ENCODE peak calls at places on chromosomes 4 and X, in eight cellular contexts. One of them, this sample, is unnamed.

GRCh38 chr4:13983189-13983790 is 355.8 kb upstream of the BOD1L1 start:
- DNase-seq in NB4: no peak
- DNase-seq in HepG2: peak; percentile 9
- DNase-seq in K562: no peak
- DNase-seq in GM12878: no peak
- DNase-seq in H1: no peak
- DNase-seq in endothelial cell of umbilical vein: no peak
- DNase-seq in HCT116: no peak
- DNase-seq in this sample: no peak

GRCh38 chr4:140153419-140153743 is 603 bp downstream of the MAML3 start:
- DNase-seq in NB4: no peak
- DNase-seq in endothelial cell of umbilical vein: no peak
- DNase-seq in HCT116: no peak
- DNase-seq in K562: no peak
- DNase-seq in H1: no peak
- DNase-seq in GM12878: no peak
- DNase-seq in HepG2: no peak
- DNase-seq in this sample: no peak

GRCh38 chrX:37378399-37378798 is 29.2 kb downstream of the PRRG1 start:
- DNase-seq in H1: no peak
- DNase-seq in endothelial cell of umbilical vein: peak; percentile 64
- DNase-seq in GM12878: no peak
- DNase-seq in HepG2: no peak
- DNase-seq in HCT116: no peak
- DNase-seq in K562: no peak
- DNase-seq in NB4: no peak
- DNase-seq in this sample: no peak

GRCh38 chr4:10704050-10704810 is 19.7 kb upstream of the CLNK start:
- DNase-seq in NB4: no peak
- DNase-seq in HepG2: no peak
- DNase-seq in GM12878: no peak
- DNase-seq in K562: no peak
- DNase-seq in HCT116: no peak
- DNase-seq in H1: no peak
- DNase-seq in endothelial cell of umbilical vein: no peak
- DNase-seq in this sample: no peak

GRCh38 chr4:3875466-3875865 is 109.3 kb downstream of the ADRA2C start:
- DNase-seq in HepG2: no peak
- DNase-seq in K562: no peak
- DNase-seq in HCT116: no peak
- DNase-seq in NB4: no peak
- DNase-seq in GM12878: no peak
- DNase-seq in endothelial cell of umbilical vein: no peak
- DNase-seq in H1: no peak
- DNase-seq in this sample: no peak

GRCh38 chr4:2076908-2077534 is 17.9 kb downstream of the NAT8L start:
- DNase-seq in K562: no peak
- DNase-seq in H1: no peak
- DNase-seq in HepG2: peak; percentile 74
- DNase-seq in NB4: no peak
- DNase-seq in HCT116: no peak
- DNase-seq in GM12878: no peak
- DNase-seq in endothelial cell of umbilical vein: no peak
- DNase-seq in this sample: no peak

GRCh38 chrX:130523460-130524394 is 121.9 kb downstream of the RBMX2 start:
- DNase-seq in GM12878: no peak
- DNase-seq in HepG2: no peak
- DNase-seq in endothelial cell of umbilical vein: peak; percentile 15
- DNase-seq in NB4: peak; percentile 10
- DNase-seq in K562: peak; percentile 78
- DNase-seq in HCT116: no peak
- DNase-seq in H1: no peak
- DNase-seq in this sample: no peak

GRCh38 chr4:168993724-168994510 is 16.1 kb downstream of the CBR4 start:
- DNase-seq in NB4: peak; percentile 9
- DNase-seq in HCT116: no peak
- DNase-seq in H1: no peak
- DNase-seq in GM12878: no peak
- DNase-seq in K562: no peak
- DNase-seq in endothelial cell of umbilical vein: no peak
- DNase-seq in HepG2: no peak
- DNase-seq in this sample: no peak

GRCh38 chrX:73850124-73851013 is 287.4 kb downstream of the CHIC1 start:
- DNase-seq in HCT116: peak; percentile 7
- DNase-seq in K562: peak; percentile 13
- DNase-seq in HepG2: peak; percentile 1
- DNase-seq in NB4: peak; percentile 28
- DNase-seq in GM12878: peak; percentile 62
- DNase-seq in H1: no peak
- DNase-seq in endothelial cell of umbilical vein: peak; percentile 11
- DNase-seq in this sample: peak; percentile 53

GRCh38 chr4:109730294-109731051 is 603 bp upstream of the PLA2G12A start:
- DNase-seq in GM12878: peak; percentile 13
- DNase-seq in NB4: no peak
- DNase-seq in HepG2: no peak
- DNase-seq in H1: peak; percentile 17
- DNase-seq in endothelial cell of umbilical vein: peak; percentile 75
- DNase-seq in K562: peak; percentile 15
- DNase-seq in HCT116: no peak
- DNase-seq in this sample: peak; percentile 25

GRCh38 chrX:2566044-2566443 is 65.3 kb upstream of the DHRSX start:
- DNase-seq in GM12878: no peak
- DNase-seq in NB4: no peak
- DNase-seq in endothelial cell of umbilical vein: no peak
- DNase-seq in K562: no peak
- DNase-seq in HCT116: no peak
- DNase-seq in H1: no peak
- DNase-seq in HepG2: no peak
- DNase-seq in this sample: no peak

GRCh38 chr4:6674500-6675149 is 19.1 kb upstream of the S100P start:
- DNase-seq in GM12878: peak; percentile 45
- DNase-seq in H1: no peak
- DNase-seq in K562: peak; percentile 37
- DNase-seq in NB4: peak; percentile 82
- DNase-seq in HCT116: peak; percentile 63
- DNase-seq in HepG2: peak; percentile 60
- DNase-seq in endothelial cell of umbilical vein: peak; percentile 48
- DNase-seq in this sample: peak; percentile 66

GRCh38 chr4:66357316-66357715 is 687.0 kb upstream of the EPHA5 start:
- DNase-seq in NB4: no peak
- DNase-seq in H1: no peak
- DNase-seq in endothelial cell of umbilical vein: no peak
- DNase-seq in GM12878: no peak
- DNase-seq in K562: no peak
- DNase-seq in HepG2: no peak
- DNase-seq in HCT116: no peak
- DNase-seq in this sample: no peak

GRCh38 chr4:3708103-3708510 is 58.1 kb upstream of the ADRA2C start:
- DNase-seq in GM12878: no peak
- DNase-seq in K562: no peak
- DNase-seq in HepG2: no peak
- DNase-seq in endothelial cell of umbilical vein: no peak
- DNase-seq in NB4: peak; percentile 88
- DNase-seq in HCT116: no peak
- DNase-seq in H1: no peak
- DNase-seq in this sample: no peak

GRCh38 chr4:21697583-21697982 is 251.0 kb downstream of the KCNIP4 start:
- DNase-seq in H1: peak; percentile 50
- DNase-seq in HepG2: no peak
- DNase-seq in endothelial cell of umbilical vein: no peak
- DNase-seq in K562: no peak
- DNase-seq in NB4: no peak
- DNase-seq in HCT116: peak; percentile 3
- DNase-seq in GM12878: no peak
- DNase-seq in this sample: no peak

GRCh38 chrX:34341814-34342213 is 209.7 kb upstream of the FAM47A start:
- DNase-seq in NB4: no peak
- DNase-seq in GM12878: no peak
- DNase-seq in HepG2: no peak
- DNase-seq in H1: no peak
- DNase-seq in HCT116: no peak
- DNase-seq in endothelial cell of umbilical vein: no peak
- DNase-seq in K562: no peak
- DNase-seq in this sample: no peak

GRCh38 chrX:34338046-34338445 is 205.9 kb upstream of the FAM47A start:
- DNase-seq in HepG2: no peak
- DNase-seq in K562: no peak
- DNase-seq in H1: no peak
- DNase-seq in GM12878: no peak
- DNase-seq in HCT116: no peak
- DNase-seq in NB4: no peak
- DNase-seq in endothelial cell of umbilical vein: no peak
- DNase-seq in this sample: no peak

GRCh38 chrX:34343001-34343400 is 210.9 kb upstream of the FAM47A start:
- DNase-seq in NB4: no peak
- DNase-seq in K562: no peak
- DNase-seq in GM12878: no peak
- DNase-seq in endothelial cell of umbilical vein: no peak
- DNase-seq in HepG2: no peak
- DNase-seq in HCT116: no peak
- DNase-seq in H1: no peak
- DNase-seq in this sample: no peak

GRCh38 chrX:34341258-34341657 is 209.1 kb upstream of the FAM47A start:
- DNase-seq in NB4: peak; percentile 5
- DNase-seq in H1: no peak
- DNase-seq in endothelial cell of umbilical vein: peak; percentile 21
- DNase-seq in HepG2: no peak
- DNase-seq in GM12878: no peak
- DNase-seq in K562: no peak
- DNase-seq in HCT116: no peak
- DNase-seq in this sample: no peak
- TF ChIP-seq MAX in NB4: no peak
- TF ChIP-seq MAX in H1: no peak
- TF ChIP-seq MAX in endothelial cell of umbilical vein: no peak
- TF ChIP-seq MAX in HepG2: no peak
- TF ChIP-seq MAX in GM12878: no peak
- TF ChIP-seq MAX in K562: no peak
- TF ChIP-seq MAX in HCT116: no peak
- TF ChIP-seq MAX in this sample: no peak

DNA sequence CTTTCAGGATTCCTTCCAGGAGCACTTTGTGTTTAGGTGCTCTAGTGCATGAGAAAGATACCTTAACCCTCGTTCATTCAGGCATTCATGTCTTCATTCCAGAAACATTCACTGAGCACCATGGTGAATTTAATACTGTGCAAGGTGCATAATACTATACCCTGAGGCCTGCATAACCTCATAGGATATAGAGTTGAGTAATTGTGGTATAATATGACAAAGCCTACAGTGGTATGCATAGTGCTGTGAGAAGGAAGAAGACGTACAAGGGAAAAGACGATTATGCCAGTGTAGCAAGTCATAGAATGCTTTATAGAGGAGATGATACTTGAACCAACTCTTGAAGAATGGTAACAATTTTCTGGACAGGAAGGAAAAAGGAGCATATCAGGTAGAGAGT is 34.3 kb downstream of the MTM1 start:
- DNase-seq in endothelial cell of umbilical vein: no peak
- DNase-seq in HCT116: no peak
- DNase-seq in K562: no peak
- DNase-seq in GM12878: no peak
- DNase-seq in NB4: no peak
- DNase-seq in HepG2: no peak
- DNase-seq in H1: no peak
- DNase-seq in this sample: no peak
- TF ChIP-seq POLR2A in endothelial cell of umbilical vein: no peak
- TF ChIP-seq POLR2A in HCT116: no peak
- TF ChIP-seq POLR2A in K562: no peak
- TF ChIP-seq POLR2A in GM12878: no peak
- TF ChIP-seq POLR2A in NB4: no peak
- TF ChIP-seq POLR2A in HepG2: no peak
- TF ChIP-seq POLR2A in H1: no peak
- TF ChIP-seq POLR2A in this sample: no peak

GRCh38 chr4:147683172-147683571 is 791 bp downstream of the PRMT9 start:
- DNase-seq in NB4: peak; percentile 33
- DNase-seq in H1: no peak
- DNase-seq in HCT116: no peak
- DNase-seq in GM12878: no peak
- DNase-seq in HepG2: peak; percentile 12
- DNase-seq in endothelial cell of umbilical vein: peak; percentile 36
- DNase-seq in K562: peak; percentile 9
- DNase-seq in this sample: no peak
- TF ChIP-seq MAX in NB4: no peak
- TF ChIP-seq MAX in H1: no peak
- TF ChIP-seq MAX in HCT116: no peak
- TF ChIP-seq MAX in GM12878: no peak
- TF ChIP-seq MAX in HepG2: no peak
- TF ChIP-seq MAX in endothelial cell of umbilical vein: no peak
- TF ChIP-seq MAX in K562: no peak
- TF ChIP-seq MAX in this sample: no peak

GRCh38 chr4:83010522-83011318 is at the start of gene LIN54:
- DNase-seq in HCT116: peak; percentile 27
- DNase-seq in NB4: peak; percentile 92
- DNase-seq in endothelial cell of umbilical vein: peak; percentile 75
- DNase-seq in K562: peak; percentile 74
- DNase-seq in HepG2: peak; percentile 90
- DNase-seq in GM12878: no peak
- DNase-seq in H1: no peak
- DNase-seq in this sample: peak; percentile 61
- TF ChIP-seq POLR2A in HCT116: no peak
- TF ChIP-seq POLR2A in NB4: peak; percentile 18
- TF ChIP-seq POLR2A in endothelial cell of umbilical vein: no peak
- TF ChIP-seq POLR2A in K562: peak; percentile 60
- TF ChIP-seq POLR2A in HepG2: peak; percentile 82
- TF ChIP-seq POLR2A in GM12878: peak; percentile 65
- TF ChIP-seq POLR2A in H1: peak; percentile 1
- TF ChIP-seq POLR2A in this sample: no peak